ENCODE peak calls at places on chromosomes 7 and 10, in ten cellular contexts. One of them, this sample, is unnamed.

GRCh38 chr10:63708421-63708820 is 187.2 kb downstream of the REEP3 start:
- DNase-seq in SK-N-DZ: no peak
- DNase-seq in colonic mucosa: no peak
- DNase-seq in progenitor cell of endocrine pancreas: no peak
- DNase-seq in fibroblast of mammary gland: no peak
- DNase-seq in central memory CD8-positive, alpha-beta T cell: no peak
- DNase-seq in ELF-1: no peak
- DNase-seq in KBM-7: no peak
- DNase-seq in NCI-H345: no peak
- DNase-seq in AG08395: no peak
- DNase-seq in this sample: no peak

GRCh38 chr10:67790534-67791408 is 47.2 kb downstream of the DNAJC12 start:
- DNase-seq in SK-N-DZ: no peak
- DNase-seq in colonic mucosa: no peak
- DNase-seq in progenitor cell of endocrine pancreas: no peak
- DNase-seq in fibroblast of mammary gland: peak
- DNase-seq in central memory CD8-positive, alpha-beta T cell: no peak
- DNase-seq in ELF-1: no peak
- DNase-seq in KBM-7: peak
- DNase-seq in NCI-H345: no peak
- DNase-seq in AG08395: peak
- DNase-seq in this sample: no peak

GRCh38 chr7:47406766-47407129 is 175.2 kb downstream of the TNS3 start:
- DNase-seq in SK-N-DZ: no peak
- DNase-seq in colonic mucosa: no peak
- DNase-seq in progenitor cell of endocrine pancreas: no peak
- DNase-seq in fibroblast of mammary gland: no peak
- DNase-seq in central memory CD8-positive, alpha-beta T cell: no peak
- DNase-seq in ELF-1: no peak
- DNase-seq in KBM-7: no peak
- DNase-seq in NCI-H345: no peak
- DNase-seq in AG08395: no peak
- DNase-seq in this sample: no peak

GRCh38 chr10:132909491-132910071 is 32.8 kb downstream of the CFAP46 start:
- DNase-seq in SK-N-DZ: no peak
- DNase-seq in colonic mucosa: no peak
- DNase-seq in progenitor cell of endocrine pancreas: no peak
- DNase-seq in fibroblast of mammary gland: no peak
- DNase-seq in central memory CD8-positive, alpha-beta T cell: no peak
- DNase-seq in ELF-1: no peak
- DNase-seq in KBM-7: no peak
- DNase-seq in NCI-H345: no peak
- DNase-seq in AG08395: no peak
- DNase-seq in this sample: no peak

GRCh38 chr10:101767966-101768790 is 7.7 kb downstream of the FGF8 start:
- DNase-seq in SK-N-DZ: no peak
- DNase-seq in colonic mucosa: no peak
- DNase-seq in progenitor cell of endocrine pancreas: no peak
- DNase-seq in fibroblast of mammary gland: no peak
- DNase-seq in central memory CD8-positive, alpha-beta T cell: no peak
- DNase-seq in ELF-1: peak
- DNase-seq in KBM-7: no peak
- DNase-seq in NCI-H345: no peak
- DNase-seq in AG08395: no peak
- DNase-seq in this sample: no peak

GRCh38 chr7:42014625-42015412 is 222.2 kb downstream of the GLI3 start:
- DNase-seq in SK-N-DZ: peak
- DNase-seq in colonic mucosa: peak
- DNase-seq in progenitor cell of endocrine pancreas: peak
- DNase-seq in fibroblast of mammary gland: peak
- DNase-seq in central memory CD8-positive, alpha-beta T cell: no peak
- DNase-seq in ELF-1: peak
- DNase-seq in KBM-7: peak
- DNase-seq in NCI-H345: no peak
- DNase-seq in AG08395: no peak
- DNase-seq in this sample: peak

GRCh38 chr10:6729071-6729773 is 149.1 kb upstream of the PRKCQ start:
- DNase-seq in SK-N-DZ: no peak
- DNase-seq in colonic mucosa: no peak
- DNase-seq in progenitor cell of endocrine pancreas: no peak
- DNase-seq in fibroblast of mammary gland: peak
- DNase-seq in central memory CD8-positive, alpha-beta T cell: no peak
- DNase-seq in ELF-1: no peak
- DNase-seq in KBM-7: no peak
- DNase-seq in NCI-H345: no peak
- DNase-seq in AG08395: peak
- DNase-seq in this sample: peak

GRCh38 chr7:6241607-6241973 is 30.8 kb downstream of the CYTH3 start:
- DNase-seq in SK-N-DZ: no peak
- DNase-seq in colonic mucosa: no peak
- DNase-seq in progenitor cell of endocrine pancreas: no peak
- DNase-seq in fibroblast of mammary gland: no peak
- DNase-seq in central memory CD8-positive, alpha-beta T cell: no peak
- DNase-seq in ELF-1: no peak
- DNase-seq in KBM-7: no peak
- DNase-seq in NCI-H345: no peak
- DNase-seq in AG08395: no peak
- DNase-seq in this sample: no peak

GRCh38 chr10:16632996-16633395 is 111.3 kb upstream of the C1QL3 start:
- DNase-seq in SK-N-DZ: no peak
- DNase-seq in colonic mucosa: no peak
- DNase-seq in progenitor cell of endocrine pancreas: no peak
- DNase-seq in fibroblast of mammary gland: no peak
- DNase-seq in central memory CD8-positive, alpha-beta T cell: no peak
- DNase-seq in ELF-1: no peak
- DNase-seq in KBM-7: no peak
- DNase-seq in NCI-H345: no peak
- DNase-seq in AG08395: no peak
- DNase-seq in this sample: no peak

GRCh38 chr10:29386347-29386999 is 97.6 kb downstream of the LYZL1 start:
- DNase-seq in SK-N-DZ: peak
- DNase-seq in colonic mucosa: no peak
- DNase-seq in progenitor cell of endocrine pancreas: no peak
- DNase-seq in fibroblast of mammary gland: peak
- DNase-seq in central memory CD8-positive, alpha-beta T cell: no peak
- DNase-seq in ELF-1: peak
- DNase-seq in KBM-7: peak
- DNase-seq in NCI-H345: peak
- DNase-seq in AG08395: peak
- DNase-seq in this sample: peak

GRCh38 chr7:27181176-27181520 is 3.9 kb downstream of the HOXA11 start:
- DNase-seq in SK-N-DZ: no peak
- DNase-seq in colonic mucosa: no peak
- DNase-seq in progenitor cell of endocrine pancreas: no peak
- DNase-seq in fibroblast of mammary gland: no peak
- DNase-seq in central memory CD8-positive, alpha-beta T cell: no peak
- DNase-seq in ELF-1: no peak
- DNase-seq in KBM-7: no peak
- DNase-seq in NCI-H345: no peak
- DNase-seq in AG08395: no peak
- DNase-seq in this sample: no peak

GRCh38 chr7:29851487-29851886 is 45.2 kb downstream of the WIPF3 start:
- DNase-seq in SK-N-DZ: no peak
- DNase-seq in colonic mucosa: no peak
- DNase-seq in progenitor cell of endocrine pancreas: no peak
- DNase-seq in fibroblast of mammary gland: no peak
- DNase-seq in central memory CD8-positive, alpha-beta T cell: no peak
- DNase-seq in ELF-1: no peak
- DNase-seq in KBM-7: no peak
- DNase-seq in NCI-H345: no peak
- DNase-seq in AG08395: no peak
- DNase-seq in this sample: no peak

This sample was measured in cardiac muscle cell.